ENCODE peak calls at places on chromosomes 4 and X, in ten cellular contexts. One of them, this sample, is unnamed.
A peak's percentile ranks its signal among the peaks of the same experiment; 100 is the strongest.

GRCh38 chrX:68261060-68261672 is 172.1 kb downstream of the OPHN1 start:
- DNase-seq in fibroblast of mammary gland: peak; percentile 41
- DNase-seq in GM20000: no peak
- DNase-seq in HL-60: no peak
- DNase-seq in thoracic aorta: no peak
- DNase-seq in neural crest cell: no peak
- DNase-seq in cardiac muscle cell: no peak
- DNase-seq in activated B cell treated with CpG ODN at 0.5 μM for 24 hours: no peak
- DNase-seq in CD4-positive, alpha-beta T cell: no peak
- DNase-seq in AG04450: no peak
- DNase-seq in this sample: no peak

GRCh38 chr4:18278244-18278643 is 256.7 kb upstream of the LCORL start:
- DNase-seq in fibroblast of mammary gland: no peak
- DNase-seq in GM20000: no peak
- DNase-seq in HL-60: no peak
- DNase-seq in activated B cell treated with CpG ODN at 0.5 μM for 24 hours: no peak
- DNase-seq in AG04450: no peak
- DNase-seq in thoracic aorta: no peak
- DNase-seq in cardiac muscle cell: no peak
- DNase-seq in CD4-positive, alpha-beta T cell: no peak
- DNase-seq in neural crest cell: no peak
- DNase-seq in this sample: no peak

GRCh38 chr4:145785391-145786008 is 105.6 kb downstream of the C4orf51 start:
- DNase-seq in fibroblast of mammary gland: no peak
- DNase-seq in CD4-positive, alpha-beta T cell: no peak
- DNase-seq in cardiac muscle cell: no peak
- DNase-seq in neural crest cell: no peak
- DNase-seq in GM20000: no peak
- DNase-seq in thoracic aorta: no peak
- DNase-seq in HL-60: no peak
- DNase-seq in AG04450: no peak
- DNase-seq in activated B cell treated with CpG ODN at 0.5 μM for 24 hours: no peak
- DNase-seq in this sample: no peak

GRCh38 chrX:22366166-22366702 is 93.5 kb downstream of the CBLL2 start:
- DNase-seq in CD4-positive, alpha-beta T cell: no peak
- DNase-seq in neural crest cell: no peak
- DNase-seq in thoracic aorta: no peak
- DNase-seq in cardiac muscle cell: no peak
- DNase-seq in AG04450: no peak
- DNase-seq in GM20000: no peak
- DNase-seq in activated B cell treated with CpG ODN at 0.5 μM for 24 hours: no peak
- DNase-seq in fibroblast of mammary gland: peak; percentile 69
- DNase-seq in HL-60: no peak
- DNase-seq in this sample: no peak

GRCh38 chr4:174716986-174717770 is 111.9 kb downstream of the GLRA3 start:
- DNase-seq in fibroblast of mammary gland: no peak
- DNase-seq in cardiac muscle cell: no peak
- DNase-seq in HL-60: no peak
- DNase-seq in GM20000: no peak
- DNase-seq in neural crest cell: no peak
- DNase-seq in thoracic aorta: no peak
- DNase-seq in CD4-positive, alpha-beta T cell: no peak
- DNase-seq in activated B cell treated with CpG ODN at 0.5 μM for 24 hours: no peak
- DNase-seq in AG04450: no peak
- DNase-seq in this sample: no peak

GRCh38 chr4:180557348-180557747 is 1685.9 kb upstream of the TENM3 start:
- DNase-seq in GM20000: peak; percentile 8
- DNase-seq in HL-60: no peak
- DNase-seq in AG04450: no peak
- DNase-seq in thoracic aorta: no peak
- DNase-seq in CD4-positive, alpha-beta T cell: no peak
- DNase-seq in activated B cell treated with CpG ODN at 0.5 μM for 24 hours: no peak
- DNase-seq in neural crest cell: no peak
- DNase-seq in cardiac muscle cell: no peak
- DNase-seq in fibroblast of mammary gland: no peak
- DNase-seq in this sample: no peak

GRCh38 chrX:130179579-130180215 is 7.9 kb downstream of the RAB33A start:
- DNase-seq in GM20000: no peak
- DNase-seq in AG04450: no peak
- DNase-seq in fibroblast of mammary gland: no peak
- DNase-seq in cardiac muscle cell: no peak
- DNase-seq in CD4-positive, alpha-beta T cell: no peak
- DNase-seq in neural crest cell: no peak
- DNase-seq in HL-60: no peak
- DNase-seq in thoracic aorta: no peak
- DNase-seq in activated B cell treated with CpG ODN at 0.5 μM for 24 hours: no peak
- DNase-seq in this sample: no peak

GRCh38 chrX:154505726-154506125 is 10.3 kb downstream of the FAM3A start:
- DNase-seq in activated B cell treated with CpG ODN at 0.5 μM for 24 hours: no peak
- DNase-seq in CD4-positive, alpha-beta T cell: no peak
- DNase-seq in neural crest cell: no peak
- DNase-seq in HL-60: no peak
- DNase-seq in AG04450: no peak
- DNase-seq in GM20000: no peak
- DNase-seq in thoracic aorta: no peak
- DNase-seq in cardiac muscle cell: no peak
- DNase-seq in fibroblast of mammary gland: peak; percentile 68
- DNase-seq in this sample: no peak

GRCh38 chr4:62399242-62399641 is 1199.1 kb downstream of the ADGRL3 start:
- DNase-seq in GM20000: peak; percentile 24
- DNase-seq in thoracic aorta: no peak
- DNase-seq in neural crest cell: no peak
- DNase-seq in cardiac muscle cell: no peak
- DNase-seq in activated B cell treated with CpG ODN at 0.5 μM for 24 hours: no peak
- DNase-seq in fibroblast of mammary gland: no peak
- DNase-seq in CD4-positive, alpha-beta T cell: no peak
- DNase-seq in AG04450: no peak
- DNase-seq in HL-60: peak; percentile 22
- DNase-seq in this sample: no peak

GRCh38 chr4:168480991-168481588 is 798 bp upstream of the DDX60L start:
- DNase-seq in cardiac muscle cell: no peak
- DNase-seq in GM20000: peak; percentile 25
- DNase-seq in fibroblast of mammary gland: peak; percentile 84
- DNase-seq in HL-60: peak; percentile 52
- DNase-seq in CD4-positive, alpha-beta T cell: peak; percentile 12
- DNase-seq in activated B cell treated with CpG ODN at 0.5 μM for 24 hours: no peak
- DNase-seq in thoracic aorta: no peak
- DNase-seq in AG04450: peak; percentile 41
- DNase-seq in neural crest cell: no peak
- DNase-seq in this sample: no peak

GRCh38 chrX:28701222-28701621 is 114.0 kb downstream of the IL1RAPL1 start:
- DNase-seq in activated B cell treated with CpG ODN at 0.5 μM for 24 hours: no peak
- DNase-seq in AG04450: no peak
- DNase-seq in GM20000: no peak
- DNase-seq in HL-60: no peak
- DNase-seq in neural crest cell: no peak
- DNase-seq in fibroblast of mammary gland: no peak
- DNase-seq in CD4-positive, alpha-beta T cell: no peak
- DNase-seq in cardiac muscle cell: no peak
- DNase-seq in thoracic aorta: no peak
- DNase-seq in this sample: no peak
- TF ChIP-seq CTCF in activated B cell treated with CpG ODN at 0.5 μM for 24 hours: no peak
- TF ChIP-seq CTCF in AG04450: no peak
- TF ChIP-seq CTCF in GM20000: no peak
- TF ChIP-seq CTCF in HL-60: no peak
- TF ChIP-seq CTCF in neural crest cell: peak; percentile 45
- TF ChIP-seq CTCF in fibroblast of mammary gland: peak; percentile 5
- TF ChIP-seq CTCF in CD4-positive, alpha-beta T cell: no peak
- TF ChIP-seq CTCF in cardiac muscle cell: no peak
- TF ChIP-seq CTCF in thoracic aorta: no peak
- TF ChIP-seq CTCF in this sample: peak; percentile 45

GRCh38 chr4:13642163-13642562 is 14.6 kb upstream of the BOD1L1 start:
- DNase-seq in fibroblast of mammary gland: peak; percentile 75
- DNase-seq in AG04450: no peak
- DNase-seq in CD4-positive, alpha-beta T cell: no peak
- DNase-seq in neural crest cell: no peak
- DNase-seq in thoracic aorta: no peak
- DNase-seq in cardiac muscle cell: no peak
- DNase-seq in GM20000: no peak
- DNase-seq in activated B cell treated with CpG ODN at 0.5 μM for 24 hours: no peak
- DNase-seq in HL-60: no peak
- DNase-seq in this sample: no peak

GRCh38 chr4:13642576-13642975 is 15.1 kb upstream of the BOD1L1 start:
- DNase-seq in activated B cell treated with CpG ODN at 0.5 μM for 24 hours: no peak
- DNase-seq in fibroblast of mammary gland: peak; percentile 76
- DNase-seq in GM20000: no peak
- DNase-seq in neural crest cell: no peak
- DNase-seq in cardiac muscle cell: no peak
- DNase-seq in thoracic aorta: no peak
- DNase-seq in AG04450: no peak
- DNase-seq in CD4-positive, alpha-beta T cell: no peak
- DNase-seq in HL-60: no peak
- DNase-seq in this sample: no peak

GRCh38 chr4:13647012-13647411 is 19.5 kb upstream of the BOD1L1 start:
- DNase-seq in HL-60: no peak
- DNase-seq in activated B cell treated with CpG ODN at 0.5 μM for 24 hours: no peak
- DNase-seq in neural crest cell: no peak
- DNase-seq in fibroblast of mammary gland: no peak
- DNase-seq in cardiac muscle cell: no peak
- DNase-seq in CD4-positive, alpha-beta T cell: no peak
- DNase-seq in thoracic aorta: no peak
- DNase-seq in AG04450: no peak
- DNase-seq in GM20000: no peak
- DNase-seq in this sample: no peak

GRCh38 chr4:13641084-13641483 is 13.6 kb upstream of the BOD1L1 start:
- DNase-seq in thoracic aorta: no peak
- DNase-seq in CD4-positive, alpha-beta T cell: no peak
- DNase-seq in cardiac muscle cell: no peak
- DNase-seq in HL-60: no peak
- DNase-seq in GM20000: no peak
- DNase-seq in fibroblast of mammary gland: no peak
- DNase-seq in activated B cell treated with CpG ODN at 0.5 μM for 24 hours: no peak
- DNase-seq in neural crest cell: no peak
- DNase-seq in AG04450: no peak
- DNase-seq in this sample: no peak

DNA sequence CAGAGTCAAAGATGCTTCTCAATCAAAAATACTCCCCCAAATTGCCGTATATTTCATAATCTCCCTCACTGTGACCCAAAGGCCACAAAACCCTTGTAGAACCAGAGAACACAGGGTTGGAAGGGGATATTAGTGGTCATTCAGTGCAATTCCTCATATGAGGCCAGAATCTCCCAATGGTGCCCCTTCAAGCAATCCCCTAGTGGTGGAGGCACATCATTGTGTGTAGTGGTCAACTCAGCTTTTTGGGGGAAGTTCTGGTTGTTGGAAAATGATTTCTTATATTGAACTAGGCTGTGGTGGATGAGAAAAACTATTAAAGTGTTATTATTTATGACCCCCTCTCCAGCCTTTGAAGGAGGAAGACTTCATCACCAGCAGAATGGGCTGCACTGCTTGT is 17.6 kb upstream of the BOD1L1 start:
- DNase-seq in thoracic aorta: no peak
- DNase-seq in GM20000: no peak
- DNase-seq in fibroblast of mammary gland: no peak
- DNase-seq in AG04450: no peak
- DNase-seq in activated B cell treated with CpG ODN at 0.5 μM for 24 hours: no peak
- DNase-seq in neural crest cell: no peak
- DNase-seq in cardiac muscle cell: no peak
- DNase-seq in HL-60: no peak
- DNase-seq in CD4-positive, alpha-beta T cell: no peak
- DNase-seq in this sample: no peak
- TF ChIP-seq CTCF in thoracic aorta: no peak
- TF ChIP-seq CTCF in GM20000: no peak
- TF ChIP-seq CTCF in fibroblast of mammary gland: peak; percentile 27
- TF ChIP-seq CTCF in AG04450: peak; percentile 20
- TF ChIP-seq CTCF in activated B cell treated with CpG ODN at 0.5 μM for 24 hours: no peak
- TF ChIP-seq CTCF in neural crest cell: no peak
- TF ChIP-seq CTCF in cardiac muscle cell: peak; percentile 2
- TF ChIP-seq CTCF in HL-60: no peak
- TF ChIP-seq CTCF in CD4-positive, alpha-beta T cell: no peak
- TF ChIP-seq CTCF in this sample: no peak

DNA sequence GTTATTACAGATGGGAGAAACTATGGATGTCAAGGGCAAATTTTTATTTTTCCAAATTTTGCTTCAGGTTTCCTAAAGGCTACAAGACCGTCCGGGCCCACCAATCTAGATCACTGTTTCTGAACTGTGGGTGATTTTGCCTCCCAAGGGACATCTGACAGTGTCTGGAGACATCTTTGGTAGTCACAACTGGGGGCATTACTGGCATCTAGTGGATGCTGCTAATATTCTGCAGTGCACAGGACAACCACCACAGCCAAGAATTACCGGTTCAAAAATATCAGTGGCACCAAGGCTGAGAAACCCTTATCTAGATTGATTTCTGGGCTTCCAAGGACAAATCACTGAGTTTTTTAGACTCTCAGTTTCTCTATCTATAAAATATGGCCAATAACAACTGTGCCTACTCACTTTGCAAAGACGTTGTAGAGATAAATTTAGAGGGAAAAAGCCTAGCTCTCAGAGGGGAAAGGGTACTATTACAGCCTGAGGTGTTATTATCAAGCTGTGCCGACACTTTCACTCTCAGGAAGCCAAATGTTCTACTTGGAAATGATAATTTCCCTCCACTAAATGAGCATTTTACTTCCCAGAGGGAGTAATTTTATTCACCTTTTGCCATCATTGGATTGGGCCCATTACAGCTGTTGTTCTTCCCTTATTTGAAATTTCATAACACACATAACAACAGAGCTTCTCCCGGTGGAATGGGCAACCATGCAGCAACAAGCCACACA is 442.1 kb downstream of the CENPC start:
- DNase-seq in HL-60: no peak
- DNase-seq in fibroblast of mammary gland: no peak
- DNase-seq in GM20000: no peak
- DNase-seq in activated B cell treated with CpG ODN at 0.5 μM for 24 hours: no peak
- DNase-seq in cardiac muscle cell: no peak
- DNase-seq in CD4-positive, alpha-beta T cell: no peak
- DNase-seq in AG04450: no peak
- DNase-seq in thoracic aorta: no peak
- DNase-seq in neural crest cell: no peak
- DNase-seq in this sample: no peak
- TF ChIP-seq CTCF in HL-60: no peak
- TF ChIP-seq CTCF in fibroblast of mammary gland: no peak
- TF ChIP-seq CTCF in GM20000: no peak
- TF ChIP-seq CTCF in activated B cell treated with CpG ODN at 0.5 μM for 24 hours: no peak
- TF ChIP-seq CTCF in cardiac muscle cell: no peak
- TF ChIP-seq CTCF in CD4-positive, alpha-beta T cell: no peak
- TF ChIP-seq CTCF in AG04450: no peak
- TF ChIP-seq CTCF in thoracic aorta: no peak
- TF ChIP-seq CTCF in neural crest cell: no peak
- TF ChIP-seq CTCF in this sample: no peak

GRCh38 chr4:136829298-136829697 is 703.0 kb downstream of the PCDH18 start:
- DNase-seq in thoracic aorta: no peak
- DNase-seq in GM20000: no peak
- DNase-seq in fibroblast of mammary gland: no peak
- DNase-seq in activated B cell treated with CpG ODN at 0.5 μM for 24 hours: no peak
- DNase-seq in CD4-positive, alpha-beta T cell: no peak
- DNase-seq in neural crest cell: no peak
- DNase-seq in HL-60: no peak
- DNase-seq in AG04450: no peak
- DNase-seq in cardiac muscle cell: no peak
- DNase-seq in this sample: no peak

DNA sequence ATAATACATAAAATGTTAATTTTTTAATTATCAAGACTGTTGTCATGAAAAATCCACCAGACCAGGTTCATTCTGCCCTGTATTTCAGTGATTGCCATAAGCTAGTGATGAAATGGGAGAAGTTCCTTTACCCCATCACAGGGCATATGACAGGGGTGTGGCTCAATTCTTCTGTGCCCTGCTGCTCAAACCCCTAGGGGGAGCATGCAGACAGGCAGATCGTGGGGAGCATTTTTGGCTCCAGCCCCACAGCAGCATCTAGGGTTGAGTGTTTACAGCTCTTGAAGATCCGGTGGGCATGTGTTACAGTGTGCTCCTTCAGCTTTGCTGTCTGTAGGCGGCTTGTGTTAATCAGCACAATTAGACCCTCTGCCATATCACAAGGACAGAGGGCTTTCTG is 700.7 kb downstream of the PCDH18 start:
- DNase-seq in thoracic aorta: no peak
- DNase-seq in fibroblast of mammary gland: no peak
- DNase-seq in HL-60: no peak
- DNase-seq in AG04450: no peak
- DNase-seq in CD4-positive, alpha-beta T cell: no peak
- DNase-seq in GM20000: no peak
- DNase-seq in cardiac muscle cell: no peak
- DNase-seq in activated B cell treated with CpG ODN at 0.5 μM for 24 hours: no peak
- DNase-seq in neural crest cell: no peak
- DNase-seq in this sample: no peak
- TF ChIP-seq CTCF in thoracic aorta: no peak
- TF ChIP-seq CTCF in fibroblast of mammary gland: no peak
- TF ChIP-seq CTCF in HL-60: no peak
- TF ChIP-seq CTCF in AG04450: no peak
- TF ChIP-seq CTCF in CD4-positive, alpha-beta T cell: no peak
- TF ChIP-seq CTCF in GM20000: no peak
- TF ChIP-seq CTCF in cardiac muscle cell: no peak
- TF ChIP-seq CTCF in activated B cell treated with CpG ODN at 0.5 μM for 24 hours: no peak
- TF ChIP-seq CTCF in neural crest cell: no peak
- TF ChIP-seq CTCF in this sample: no peak